ENCODE peak calls at places on chromosomes 11 and 22, in seven cellular contexts. T is PC-3, H is pancreas, G is tibial nerve, U is OCI-LY7, E is upper lobe of right lung, D is hepatocyte. C is an unnamed sample.

GRCh38 chr11:120209750-120210650 is 832 bp upstream of the OAF start:
- DNase-seq in E (no peak), T (no peak), D (no peak), U (no peak), H (no peak), G (no peak), C (no peak)

GRCh38 chr11:120186408-120186798 is 24.4 kb upstream of the OAF start:
- DNase-seq in D (no peak), U (no peak), H (peak; percentile 28), T (no peak), G (no peak), E (peak; percentile 28), C (no peak)

GRCh38 chr11:75635009-75635909 is 33.6 kb downstream of the MAP6 start:
- DNase-seq in D (peak; percentile 60), T (no peak), U (no peak), G (peak; percentile 10), H (no peak), E (no peak), C (peak; percentile 29)

GRCh38 chr11:76190376-76190775 is 15.9 kb downstream of the WNT11 start:
- DNase-seq in T (no peak), D (peak; percentile 61), H (no peak), E (no peak), U (no peak), G (no peak), C (no peak)

GRCh38 chr11:113014731-113015455 is 53.7 kb downstream of the NCAM1 start:
- DNase-seq in G (no peak), D (peak; percentile 46), H (no peak), T (no peak), E (no peak), U (no peak), C (peak; percentile 67)

GRCh38 chr11:125625594-125626380 is 824 bp downstream of the CHEK1 start:
- DNase-seq in G (peak; percentile 84), T (peak; percentile 96), U (peak; percentile 94), D (peak; percentile 92), H (peak; percentile 93), E (peak; percentile 94), C (peak; percentile 87)

GRCh38 chr11:41659990-41660389 is 200.5 kb upstream of the LRRC4C start:
- DNase-seq in G (no peak), T (peak; percentile 59), E (no peak), H (no peak), D (no peak), U (no peak), C (no peak)

GRCh38 chr11:64140101-64140500 is 25.8 kb downstream of the MACROD1 start:
- DNase-seq in H (no peak), T (no peak), U (no peak), D (no peak), E (no peak), G (no peak), C (no peak)

GRCh38 chr22:19739448-19739895 is 16.1 kb downstream of the GP1BB start:
- DNase-seq in H (no peak), D (no peak), T (no peak), G (no peak), U (no peak), E (no peak), C (no peak)

GRCh38 chr11:83602116-83602515 is 315.9 kb upstream of the CCDC90B start:
- DNase-seq in D (no peak), T (no peak), U (no peak), H (no peak), G (no peak), E (no peak), C (no peak)

GRCh38 chr11:9577032-9577431 is 3.6 kb downstream of the WEE1 start:
- DNase-seq in G (no peak), D (no peak), U (no peak), T (no peak), E (no peak), H (no peak), C (no peak)

GRCh38 chr11:114621950-114622809 is 26.6 kb upstream of the NXPE4 start:
- DNase-seq in U (no peak), E (no peak), T (no peak), G (no peak), H (no peak), D (no peak), C (no peak)
- H3K9me3 ChIP-seq in U (peaks cover 57% of the 10 kb centered on the region), E (no peaks in the 10 kb centered on the region), T (peaks cover 47% of the 10 kb centered on the region), G (no peaks in the 10 kb centered on the region), H (no peaks in the 10 kb centered on the region), D (no peaks in the 10 kb centered on the region), C (peaks cover 14% of the 10 kb centered on the region)

DNA sequence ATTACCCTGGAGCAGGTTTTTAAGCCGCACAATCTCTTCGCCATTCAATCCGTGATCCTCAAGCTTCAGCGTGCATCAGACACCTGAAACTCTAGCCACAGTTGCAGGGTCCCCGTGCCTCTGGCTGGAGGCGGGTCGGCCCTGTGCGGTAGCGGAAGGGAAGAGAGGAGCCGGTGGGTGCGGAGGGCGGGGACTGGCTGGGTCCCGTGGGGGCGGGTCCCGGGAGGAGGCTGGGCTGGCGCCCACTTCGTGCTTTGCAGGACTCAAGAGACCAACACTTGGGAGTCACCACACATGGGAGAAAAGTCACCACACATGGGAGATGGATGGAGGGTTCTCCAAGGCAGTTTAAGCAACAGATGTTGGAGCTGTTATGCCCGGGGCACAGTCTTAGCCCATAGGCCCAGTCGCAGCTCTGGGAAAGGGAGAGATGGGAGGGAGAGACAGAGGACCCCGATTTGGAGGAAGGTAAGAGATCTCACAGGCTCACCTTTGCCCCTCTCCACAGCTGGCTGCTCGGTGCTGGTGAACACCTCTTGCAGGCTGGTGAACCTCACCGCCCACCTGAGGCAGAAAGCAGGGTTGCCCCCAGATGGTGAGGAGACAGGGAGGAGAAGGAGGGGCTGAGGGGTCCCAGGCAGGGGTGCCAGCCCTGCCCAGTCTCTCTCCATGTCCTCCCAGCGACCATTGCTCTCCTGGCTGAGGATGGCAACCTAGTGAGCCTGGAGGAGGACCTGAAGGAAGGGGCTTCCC is 965 bp downstream of the C22orf15 start:
- DNase-seq in T (no peak), U (peak; percentile 73), E (peak; percentile 78), G (no peak), D (no peak), H (no peak), C (peak; percentile 59)
- H3K4me3 ChIP-seq in T (no peak overlapping the region), U (peak overlapping the region; percentile 99), E (peak overlapping the region; percentile 28), G (no peak overlapping the region), D (no peak overlapping the region), H (no peak overlapping the region), C (peak overlapping the region; percentile 17)

DNA sequence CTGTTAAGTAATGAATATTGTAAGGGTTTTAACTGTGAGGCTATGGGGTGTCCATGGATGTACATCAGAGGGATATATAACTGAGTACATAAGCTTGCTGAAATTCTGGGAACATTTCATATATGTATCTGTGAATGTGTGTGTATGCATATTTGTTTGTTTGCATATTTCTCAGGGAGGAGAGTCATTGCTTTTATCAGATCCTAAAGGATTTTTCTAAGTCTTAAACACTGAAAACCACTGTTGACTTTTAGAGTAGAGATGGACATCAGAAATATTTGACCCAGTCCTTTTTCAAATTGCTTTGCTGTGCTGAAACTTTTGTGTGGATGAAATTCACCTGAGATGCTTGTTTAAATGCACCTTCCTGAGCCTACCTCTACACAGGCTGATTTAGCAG is 410.6 kb downstream of the METTL15 start:
- DNase-seq in H (no peak), E (no peak), U (no peak), G (no peak), D (no peak), T (no peak), C (no peak)
- H3K4me1 ChIP-seq in H (no peaks in the 10 kb centered on the region), E (no peaks in the 10 kb centered on the region), U (no peaks in the 10 kb centered on the region), G (no peaks in the 10 kb centered on the region), D (no peaks in the 10 kb centered on the region), T (no peaks in the 10 kb centered on the region), C (no peaks in the 10 kb centered on the region)

DNA sequence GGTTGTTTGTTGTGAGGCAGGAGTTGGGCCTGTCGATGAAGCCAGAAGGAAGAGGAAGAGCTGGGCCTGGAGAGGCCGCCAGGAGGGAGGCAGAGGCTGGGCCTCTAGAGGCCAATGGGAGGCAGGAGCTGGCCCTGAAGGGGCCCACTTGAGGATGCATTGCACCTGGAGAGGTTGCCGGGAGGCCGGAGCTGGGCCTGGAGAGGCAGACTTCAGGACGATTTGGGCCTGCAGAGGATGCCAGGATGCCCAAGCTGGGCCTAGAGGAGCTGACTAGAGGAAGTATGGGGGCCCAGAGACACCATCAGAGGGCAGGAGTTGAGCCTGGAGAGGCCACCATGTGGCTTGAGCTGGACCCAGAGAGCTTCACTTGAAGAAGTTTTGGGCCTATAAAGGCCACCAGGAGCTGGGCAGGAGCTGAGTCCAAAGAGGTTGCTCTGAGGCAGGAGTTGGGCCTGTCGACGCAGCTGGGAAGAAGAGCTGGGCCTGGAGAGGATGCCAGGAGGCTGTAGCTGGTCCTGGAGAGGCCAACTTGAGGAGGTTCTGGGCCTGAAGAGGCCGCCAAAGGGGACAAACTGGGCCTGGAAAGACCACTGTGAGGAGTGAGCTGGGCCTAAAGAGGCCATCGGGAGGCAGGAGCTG is 39.0 kb downstream of the OR4C45 start:
- DNase-seq in G (no peak), U (no peak), D (no peak), E (no peak), H (no peak), T (no peak), C (no peak)
- H3K9me3 ChIP-seq in G (no peaks in the 10 kb centered on the region), U (no peaks in the 10 kb centered on the region), D (no peaks in the 10 kb centered on the region), E (no peaks in the 10 kb centered on the region), H (no peaks in the 10 kb centered on the region), T (no peaks in the 10 kb centered on the region), C (no peaks in the 10 kb centered on the region)

GRCh38 chr11:2869561-2870427 is 15.8 kb downstream of the CDKN1C start:
- DNase-seq in U (no peak), D (no peak), T (no peak), G (no peak), H (no peak), E (no peak), C (no peak)
- H3K4me3 ChIP-seq in U (no peak overlapping the region), D (no peak overlapping the region), T (no peak overlapping the region), G (no peak overlapping the region), H (no peak overlapping the region), E (no peak overlapping the region), C (no peak overlapping the region)

DNA sequence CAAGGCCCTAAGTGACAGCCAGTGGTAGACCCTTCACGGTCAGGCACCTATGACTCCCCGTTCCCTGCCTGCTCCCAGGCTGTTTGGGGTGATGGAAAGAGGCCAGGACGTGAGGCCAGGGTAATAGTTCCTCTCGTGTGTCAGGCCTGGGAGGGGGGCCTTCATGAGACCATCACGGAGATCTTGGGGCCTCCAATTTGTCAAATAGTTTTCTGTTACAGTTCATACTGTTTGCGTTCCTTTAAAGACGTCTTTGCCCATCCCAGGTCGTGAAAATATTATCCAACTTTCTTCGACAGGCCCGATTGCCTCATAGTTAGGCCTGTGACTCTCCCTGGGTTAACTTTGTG is 62.2 kb upstream of the KCNQ1OT1 start:
- DNase-seq in G (no peak), H (no peak), U (no peak), T (no peak), E (no peak), D (no peak), C (no peak)
- H3K4me1 ChIP-seq in G (no peaks in the 10 kb centered on the region), H (no peaks in the 10 kb centered on the region), U (no peaks in the 10 kb centered on the region), T (no peaks in the 10 kb centered on the region), E (no peaks in the 10 kb centered on the region), D (no peaks in the 10 kb centered on the region), C (peaks cover 8% of the 10 kb centered on the region)

GRCh38 chr11:55795256-55795655 is at the start of gene OR5D14:
- DNase-seq in H (no peak), T (no peak), E (no peak), U (no peak), D (no peak), G (no peak), C (no peak)

GRCh38 chr11:55793321-55793720 is 2.0 kb upstream of the OR5D14 start:
- DNase-seq in G (no peak), U (no peak), D (no peak), E (no peak), T (no peak), H (no peak), C (no peak)

DNA sequence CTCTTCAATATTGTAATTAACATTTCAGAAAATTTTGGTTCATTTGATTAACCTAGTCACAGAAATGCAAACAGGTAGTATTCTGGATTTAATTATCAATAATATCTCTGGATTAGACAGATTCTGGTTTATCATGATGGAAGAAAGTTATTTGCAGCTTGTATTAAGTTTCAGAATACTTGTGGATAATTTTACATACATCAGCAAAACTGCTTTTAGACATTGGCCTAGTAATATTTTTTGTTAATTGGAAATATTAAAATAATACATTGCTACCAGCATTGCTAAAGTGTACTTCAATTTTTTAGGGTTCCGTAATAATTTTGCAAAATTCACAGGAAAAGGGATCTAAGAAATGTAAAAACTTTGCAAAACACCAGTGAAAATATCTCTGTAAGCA is 3.8 kb upstream of the OR5D14 start:
- DNase-seq in G (no peak), E (no peak), D (no peak), H (no peak), U (no peak), T (no peak), C (no peak)
- H3K9me3 ChIP-seq in G (no peaks in the 10 kb centered on the region), E (no peaks in the 10 kb centered on the region), D (no peaks in the 10 kb centered on the region), H (no peaks in the 10 kb centered on the region), U (no peaks in the 10 kb centered on the region), T (peaks cover 8% of the 10 kb centered on the region), C (no peaks in the 10 kb centered on the region)

C was measured in heart right ventricle.